ENCODE peak calls at places on chromosomes 5 and 9, in four cellular contexts. K is K562, Q is transverse colon, G is suprapubic skin. N is an unnamed sample.

GRCh38 chr5:31630931-31631330 is 8.0 kb upstream of the PDZD2 start:
- DNase-seq in G (no peak), K (no peak), Q (no peak), N (no peak)

GRCh38 chr5:72452515-72453259 is 54.5 kb downstream of the ZNF366 start:
- DNase-seq in K (no peak), Q (peak), G (peak), N (peak)

GRCh38 chr9:77725820-77726219 is 77.7 kb upstream of the GNA14 start:
- DNase-seq in Q (no peak), K (no peak), G (no peak), N (no peak)

GRCh38 chr5:59587489-59588337 is 305.8 kb downstream of the PDE4D start:
- DNase-seq in K (no peak), G (no peak), Q (peak), N (peak)

GRCh38 chr9:137247135-137247915 is 3.8 kb upstream of the STPG3 start:
- DNase-seq in K (no peak), Q (no peak), G (no peak), N (no peak)

GRCh38 chr9:33158555-33159057 is 8.5 kb downstream of the B4GALT1 start:
- DNase-seq in K (no peak), Q (no peak), G (no peak), N (no peak)

GRCh38 chr9:133892193-133892920 is 99.8 kb downstream of the VAV2 start:
- DNase-seq in Q (peak), G (no peak), K (no peak), N (no peak)

GRCh38 chr9:130934702-130935659 is 4.1 kb downstream of the FIBCD1 start:
- DNase-seq in K (peak), Q (no peak), G (no peak), N (no peak)

GRCh38 chr5:147752033-147752432 is 30.5 kb downstream of the JAKMIP2 start:
- DNase-seq in Q (no peak), K (no peak), G (no peak), N (no peak)

GRCh38 chr5:139644646-139645494 is 3.3 kb upstream of the CXXC5 start:
- DNase-seq in K (no peak), G (peak), Q (no peak), N (peak)

GRCh38 chr5:10913846-10914245 is 152.8 kb upstream of the DAP start:
- DNase-seq in K (peak), Q (no peak), G (no peak), N (no peak)

GRCh38 chr9:33147770-33148169 is 19.4 kb downstream of the B4GALT1 start:
- DNase-seq in G (peak), K (no peak), Q (peak), N (peak)

GRCh38 chr5:154786414-154786813 is 31.2 kb downstream of the LARP1 start:
- DNase-seq in Q (no peak), K (no peak), G (no peak), N (no peak)

GRCh38 chr9:115167175-115167574 is 49.2 kb upstream of the TNC start:
- DNase-seq in K (no peak), G (no peak), Q (no peak), N (no peak)

GRCh38 chr9:98129451-98129881 is 10.4 kb upstream of the TRIM14 start:
- DNase-seq in G (no peak), Q (peak), K (no peak), N (peak)

GRCh38 chr9:14158911-14159310 is 155.0 kb downstream of the NFIB start:
- DNase-seq in K (no peak), Q (no peak), G (no peak), N (no peak)

GRCh38 chr9:134192311-134192950 is 28.1 kb upstream of the RNU6ATAC start:
- DNase-seq in Q (no peak), K (no peak), G (peak), N (peak)

GRCh38 chr5:16178745-16179372 is 732 bp downstream of the MARCHF11 start:
- DNase-seq in G (no peak), K (peak), Q (peak), N (no peak)

GRCh38 chr5:127997131-127997775 is 86.3 kb upstream of the SLC12A2 start:
- DNase-seq in Q (no peak), G (no peak), K (no peak), N (no peak)

GRCh38 chr9:121286973-121287721 is 19.2 kb downstream of the GSN start:
- DNase-seq in G (peak), K (peak), Q (peak), N (peak)

GRCh38 chr9:131657456-131657855 is 82.4 kb downstream of the RAPGEF1 start:
- DNase-seq in Q (no peak), G (no peak), K (no peak), N (no peak)

GRCh38 chr5:160649304-160649703 is 202.7 kb downstream of the ATP10B start:
- DNase-seq in Q (peak), G (no peak), K (no peak), N (no peak)

GRCh38 chr5:56170557-56170956 is 62.6 kb downstream of the ANKRD55 start:
- DNase-seq in Q (no peak), G (no peak), K (no peak), N (no peak)

GRCh38 chr5:152505442-152506042 is 100.5 kb upstream of the NMUR2 start:
- DNase-seq in Q (peak), G (no peak), K (peak), N (no peak)

GRCh38 chr5:2750026-2750757 is 1.3 kb downstream of the IRX2 start:
- DNase-seq in G (no peak), Q (no peak), K (no peak), N (no peak)

GRCh38 chr9:12604154-12604825 is 88.9 kb upstream of the TYRP1 start:
- DNase-seq in Q (no peak), K (no peak), G (no peak), N (no peak)

GRCh38 chr5:73311291-73312110 is 137.1 kb downstream of the FOXD1 start:
- DNase-seq in G (no peak), Q (no peak), K (no peak), N (no peak)

GRCh38 chr5:177447611-177448243 is 1.1 kb downstream of the PRR7 start:
- DNase-seq in Q (no peak), K (peak), G (no peak), N (peak)

GRCh38 chr5:120817044-120817985 is 353.2 kb downstream of the PRR16 start:
- DNase-seq in G (no peak), Q (no peak), K (no peak), N (no peak)

GRCh38 chr9:37575511-37575914 is 667 bp downstream of the FBXO10 start:
- DNase-seq in K (no peak), G (no peak), Q (peak), N (no peak)

GRCh38 chr9:655875-656274 is 185.6 kb upstream of the DMRT1 start:
- DNase-seq in G (no peak), Q (no peak), K (no peak), N (peak)

GRCh38 chr5:58505502-58505901 is 14.3 kb downstream of the GAPT start:
- DNase-seq in K (no peak), Q (no peak), G (no peak), N (no peak)

GRCh38 chr5:11384441-11385250 is 519.6 kb downstream of the CTNND2 start:
- DNase-seq in G (no peak), Q (no peak), K (no peak), N (peak)

GRCh38 chr5:139700711-139701693 is 52.9 kb downstream of the CXXC5 start:
- DNase-seq in G (no peak), Q (peak), K (peak), N (peak)

GRCh38 chr5:112396430-112396829 is 22.6 kb downstream of the EPB41L4A start:
- DNase-seq in K (no peak), Q (no peak), G (no peak), N (no peak)

GRCh38 chr5:138543730-138544104 is 681 bp upstream of the ETF1 start:
- DNase-seq in Q (no peak), K (peak), G (peak), N (no peak)

GRCh38 chr5:14475013-14475412 is 106.6 kb upstream of the OTULINL start:
- DNase-seq in Q (no peak), K (no peak), G (no peak), N (no peak)

GRCh38 chr5:178454308-178454707 is 135.9 kb downstream of the COL23A1 start:
- DNase-seq in Q (no peak), G (peak), K (no peak), N (no peak)

GRCh38 chr5:53063176-53063575 is 46.4 kb downstream of the MOCS2 start:
- DNase-seq in G (no peak), Q (no peak), K (no peak), N (no peak)

DNA sequence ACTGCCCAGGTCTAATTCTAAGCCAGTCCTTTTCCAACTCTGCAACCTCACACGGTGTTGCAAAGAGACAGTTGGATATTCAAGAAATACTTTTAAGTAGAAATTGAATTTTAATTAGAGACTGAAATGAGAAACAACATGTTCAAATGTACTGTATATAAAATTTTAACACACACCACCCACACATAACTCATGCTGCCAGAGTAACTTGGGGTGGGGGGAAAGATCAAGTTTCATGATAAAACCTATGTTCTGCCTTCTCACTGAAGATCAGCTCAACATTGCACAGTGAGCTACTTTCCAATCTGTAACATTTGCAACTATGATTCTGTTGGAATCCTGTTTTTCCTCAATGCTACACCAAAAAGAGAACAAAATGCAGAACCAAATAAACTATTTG is 17.5 kb downstream of the ARL15 start:
- DNase-seq in Q (no peak), G (no peak), K (no peak), N (no peak)
- TF ChIP-seq CTCF in Q (no peak), G (no peak), K (no peak), N (no peak)

GRCh38 chr5:172921906-172922305 is 37.3 kb upstream of the RPL26L1 start:
- DNase-seq in G (no peak), Q (no peak), K (no peak), N (no peak)

GRCh38 chr5:172920995-172921394 is 38.2 kb upstream of the RPL26L1 start:
- DNase-seq in G (no peak), Q (no peak), K (no peak), N (no peak)

GRCh38 chr5:172918421-172919371 is 40.5 kb upstream of the RPL26L1 start:
- DNase-seq in G (no peak), K (peak), Q (peak), N (no peak)

GRCh38 chr5:172919525-172920446 is 39.4 kb upstream of the RPL26L1 start:
- DNase-seq in G (no peak), Q (peak), K (no peak), N (peak)

GRCh38 chr5:172920447-172920849 is 38.8 kb upstream of the RPL26L1 start:
- DNase-seq in Q (no peak), G (no peak), K (peak), N (peak)
- TF ChIP-seq EP300 in Q (peak), G (peak), K (no peak), N (peak)

GRCh38 chr5:77828445-77828844 is 52.3 kb upstream of the TBCA start:
- DNase-seq in K (no peak), Q (no peak), G (no peak), N (no peak)
- TF ChIP-seq CTCF in K (no peak), Q (no peak), G (no peak), N (no peak)

GRCh38 chr5:170508660-170509322 is 5.0 kb downstream of the KCNIP1 start:
- DNase-seq in K (peak), Q (no peak), G (no peak), N (no peak)
- TF ChIP-seq EP300 in K (no peak), Q (no peak), G (no peak), N (no peak)

DNA sequence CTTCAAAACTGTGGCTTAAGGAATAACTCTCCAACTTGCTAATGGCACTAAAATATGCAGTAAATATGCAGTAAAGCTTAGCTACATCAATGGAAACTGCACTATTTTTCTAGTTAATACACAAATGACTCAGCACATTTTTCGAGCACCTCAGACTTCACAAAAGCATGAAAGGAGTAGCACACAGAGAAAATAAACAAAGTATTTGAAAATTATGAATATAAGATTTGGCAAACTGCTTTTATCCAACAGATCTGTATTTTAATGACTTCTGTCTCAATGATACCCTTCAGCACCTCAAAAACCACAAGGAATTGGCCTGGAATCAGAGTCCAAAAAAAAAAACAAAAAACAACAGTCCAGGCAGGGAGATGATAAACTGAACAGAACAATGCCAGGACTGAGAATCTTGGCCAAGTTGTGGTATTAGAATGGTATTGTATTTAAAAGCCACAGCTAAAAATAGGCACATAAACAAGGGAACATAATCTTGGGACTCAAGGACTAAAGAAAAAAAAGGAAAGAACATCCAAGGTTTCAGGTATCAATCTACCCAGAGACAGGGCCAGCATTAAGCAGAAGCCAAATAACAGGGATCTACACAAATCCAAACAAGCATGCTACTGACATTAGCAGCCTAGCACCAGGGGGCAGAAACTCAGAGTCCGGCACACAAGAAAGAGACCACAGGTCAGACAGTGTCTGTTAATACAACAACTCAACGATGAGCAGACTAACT is 21.4 kb downstream of the TMEM245 start:
- DNase-seq in G (no peak), Q (no peak), K (peak), N (no peak)
- TF ChIP-seq CTCF in G (no peak), Q (no peak), K (no peak), N (no peak)

DNA sequence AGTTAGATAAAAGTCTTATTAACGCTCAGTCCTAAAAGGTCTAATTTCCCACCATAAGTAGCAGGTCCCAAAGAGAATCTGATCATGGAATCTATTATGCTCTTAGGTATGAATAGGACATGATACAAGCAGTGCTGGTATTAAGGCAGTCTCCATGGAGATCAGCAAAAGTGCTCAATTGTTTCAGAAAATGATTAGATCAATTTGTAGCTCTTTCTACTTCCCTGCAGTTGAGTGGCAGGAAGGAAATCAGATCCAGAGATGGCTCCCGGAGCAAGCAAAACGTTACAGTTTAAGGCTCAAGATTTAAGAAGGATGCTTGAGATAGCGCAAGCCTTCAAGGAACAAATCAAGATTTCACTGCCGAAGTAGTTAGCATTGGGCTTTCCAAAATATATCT is 205.7 kb downstream of the DRD1 start:
- DNase-seq in G (no peak), Q (no peak), K (no peak), N (no peak)
- TF ChIP-seq EP300 in G (no peak), Q (no peak), K (no peak), N (no peak)